ENCODE peak calls at places on chromosomes 1 and 21, in ten cellular contexts. X is transverse colon, J is stomach, U is adrenal gland, A is lower leg skin, P is HepG2, H is ovary, Q is body of pancreas, W is suprapubic skin, D is endothelial cell of umbilical vein. T is an unnamed sample.

GRCh38 chr1:119714583-119714982 is 2.8 kb downstream of the PHGDH start:
- DNase-seq in X (no peak), J (no peak), U (no peak), A (no peak), P (no peak), H (no peak), Q (no peak), W (no peak), D (no peak), T (no peak)

GRCh38 chr1:36475910-36476604 is 6.7 kb downstream of the CSF3R start:
- DNase-seq in X (no peak), J (no peak), U (no peak), A (no peak), P (no peak), H (no peak), Q (no peak), W (no peak), D (no peak), T (no peak)

GRCh38 chr1:69737527-69738176 is 169.9 kb downstream of the LRRC7 start:
- DNase-seq in X (no peak), J (no peak), U (peak; percentile 52), A (peak; percentile 32), P (peak; percentile 61), H (no peak), Q (peak; percentile 30), W (no peak), D (peak; percentile 70), T (no peak)

GRCh38 chr1:94239796-94240195 is 2.4 kb upstream of the ARHGAP29 start:
- DNase-seq in X (no peak), J (no peak), U (no peak), A (no peak), P (no peak), H (no peak), Q (no peak), W (no peak), D (no peak), T (no peak)

GRCh38 chr1:183069562-183070216 is 46.5 kb downstream of the LAMC1 start:
- DNase-seq in X (no peak), J (no peak), U (no peak), A (no peak), P (peak; percentile 76), H (no peak), Q (peak; percentile 37), W (no peak), D (no peak), T (no peak)

GRCh38 chr1:153519242-153519641 is 16.5 kb downstream of the S100A6 start:
- DNase-seq in X (no peak), J (no peak), U (peak; percentile 18), A (no peak), P (no peak), H (no peak), Q (no peak), W (no peak), D (no peak), T (no peak)

GRCh38 chr1:215794151-215794550 is 227.0 kb downstream of the KCTD3 start:
- DNase-seq in X (no peak), J (no peak), U (no peak), A (no peak), P (no peak), H (no peak), Q (no peak), W (no peak), D (no peak), T (no peak)

GRCh38 chr1:9078035-9078948 is 8.9 kb upstream of the SLC2A5 start:
- DNase-seq in X (no peak), J (no peak), U (no peak), A (no peak), P (no peak), H (no peak), Q (peak; percentile 22), W (no peak), D (no peak), T (no peak)

GRCh38 chr1:185539277-185539943 is 194.8 kb upstream of the HMCN1 start:
- DNase-seq in X (no peak), J (no peak), U (no peak), A (no peak), P (no peak), H (no peak), Q (no peak), W (no peak), D (no peak), T (no peak)

GRCh38 chr1:247212914-247213617 is 41.2 kb upstream of the ZNF124 start:
- DNase-seq in X (no peak), J (no peak), U (no peak), A (no peak), P (no peak), H (no peak), Q (no peak), W (no peak), D (no peak), T (no peak)

GRCh38 chr1:20685739-20686138 is 24.6 kb upstream of the DDOST start:
- DNase-seq in X (no peak), J (no peak), U (no peak), A (no peak), P (no peak), H (no peak), Q (no peak), W (no peak), D (no peak), T (no peak)

GRCh38 chr21:43812139-43812821 is 22.9 kb downstream of the RRP1 start:
- DNase-seq in X (peak; percentile 42), J (peak; percentile 32), U (no peak), A (peak; percentile 64), P (peak; percentile 21), H (no peak), Q (no peak), W (no peak), D (peak; percentile 26), T (peak; percentile 50)

GRCh38 chr21:45167796-45168222 is 93.4 kb downstream of the ADARB1 start:
- DNase-seq in X (no peak), J (no peak), U (no peak), A (no peak), P (no peak), H (no peak), Q (no peak), W (no peak), D (no peak), T (no peak)

GRCh38 chr21:41025057-41025390 is 142.9 kb upstream of the BACE2 start:
- DNase-seq in X (no peak), J (no peak), U (no peak), A (no peak), P (no peak), H (no peak), Q (no peak), W (no peak), D (no peak), T (no peak)

GRCh38 chr1:6174621-6175410 is 5.3 kb downstream of the CHD5 start:
- DNase-seq in X (no peak), J (no peak), U (no peak), A (no peak), P (no peak), H (no peak), Q (no peak), W (no peak), D (no peak), T (no peak)
- TF ChIP-seq POLR2A in X (no peak), J (no peak), U (no peak), A (no peak), P (no peak), H (no peak), Q (no peak), W (no peak), D (no peak), T (no peak)

DNA sequence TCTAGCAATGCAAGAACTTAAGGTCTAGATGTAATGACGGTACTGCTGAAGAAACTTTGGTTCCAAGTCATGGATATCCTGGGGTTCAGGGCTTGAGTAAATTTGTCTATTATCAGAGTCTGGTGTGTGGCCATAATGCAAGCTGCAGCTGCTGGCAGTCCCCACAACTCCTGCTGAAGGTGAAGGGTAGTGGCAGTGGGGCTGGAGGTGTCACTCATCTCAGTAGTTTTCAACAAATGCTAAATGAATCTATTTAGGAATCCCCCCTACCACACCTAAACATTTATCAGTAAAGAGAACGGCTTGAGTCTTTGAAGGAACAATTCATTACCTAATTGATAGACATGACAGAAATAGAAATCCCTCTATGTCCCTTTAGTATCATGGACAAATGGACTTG is 99.2 kb upstream of the GNG4 start:
- DNase-seq in X (no peak), J (no peak), U (no peak), A (no peak), P (no peak), H (no peak), Q (no peak), W (no peak), D (no peak), T (no peak)
- H3K4me3 ChIP-seq in X (no peak overlapping the region), J (no peak overlapping the region), U (no peak overlapping the region), A (no peak overlapping the region), P (no peak overlapping the region), H (no peak overlapping the region), Q (no peak overlapping the region), W (no peak overlapping the region), D (no peak overlapping the region), T (no peak overlapping the region)

GRCh38 chr1:203742446-203742845 is 22.5 kb upstream of the LAX1 start:
- DNase-seq in X (no peak), J (no peak), U (no peak), A (no peak), P (no peak), H (no peak), Q (no peak), W (no peak), D (peak; percentile 21), T (no peak)
- TF ChIP-seq POLR2A in X (no peak), J (no peak), U (no peak), A (no peak), P (no peak), H (no peak), Q (no peak), W (no peak), D (no peak), T (no peak)

GRCh38 chr1:48789903-48790302 is 13.2 kb upstream of the BEND5 start:
- DNase-seq in X (no peak), J (no peak), U (no peak), A (no peak), P (no peak), H (no peak), Q (no peak), W (no peak), D (no peak), T (no peak)

GRCh38 chr1:48790397-48790796 is 13.7 kb upstream of the BEND5 start:
- DNase-seq in X (no peak), J (no peak), U (no peak), A (no peak), P (no peak), H (no peak), Q (no peak), W (no peak), D (no peak), T (no peak)

GRCh38 chr1:48793863-48794262 is 17.2 kb upstream of the BEND5 start:
- DNase-seq in X (no peak), J (no peak), U (no peak), A (no peak), P (no peak), H (no peak), Q (no peak), W (no peak), D (no peak), T (no peak)

DNA sequence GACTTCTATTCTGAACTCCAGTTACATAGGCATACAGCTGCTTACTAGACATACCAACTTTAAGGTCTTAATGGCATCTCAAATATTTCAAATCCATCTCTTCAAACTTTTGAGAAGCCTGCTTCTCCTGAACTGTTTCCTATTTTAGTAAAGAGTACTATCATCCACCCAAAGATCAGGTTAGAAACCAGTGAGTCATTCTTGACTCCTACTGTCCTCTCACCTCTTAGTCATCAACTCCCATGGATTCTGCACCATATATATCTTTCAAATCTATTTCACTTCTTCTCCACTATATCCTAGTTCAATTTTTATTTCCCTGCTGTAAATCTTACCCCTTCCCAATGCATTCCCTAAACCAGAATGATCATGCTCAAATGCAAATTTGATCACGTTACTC is 18.1 kb upstream of the BEND5 start:
- DNase-seq in X (no peak), J (no peak), U (no peak), A (no peak), P (no peak), H (no peak), Q (no peak), W (no peak), D (no peak), T (no peak)
- H3K4me3 ChIP-seq in X (no peak overlapping the region), J (no peak overlapping the region), U (no peak overlapping the region), A (no peak overlapping the region), P (no peak overlapping the region), H (no peak overlapping the region), Q (no peak overlapping the region), W (no peak overlapping the region), D (no peak overlapping the region), T (no peak overlapping the region)

T was measured in heart left ventricle.